ENCODE peak calls at places on chromosomes 13 and 19, in four cellular contexts. T is brain microvascular endothelial cell, E is lower lobe of right lung, F is tibial artery. A is an unnamed sample.

GRCh38 chr19:12867120-12868099 is 13.8 kb downstream of the DNASE2 start:
- DNase-seq in T (peak), E (peak), F (no peak), A (no peak)

GRCh38 chr19:15418112-15418587 is 638 bp downstream of the AKAP8L start:
- DNase-seq in T (peak), E (no peak), F (no peak), A (no peak)

GRCh38 chr13:39530996-39531395 is 72.0 kb downstream of the LHFPL6 start:
- DNase-seq in T (no peak), E (no peak), F (no peak), A (no peak)

GRCh38 chr13:112768795-112769411 is 79.1 kb downstream of the ATP11A start:
- DNase-seq in T (no peak), E (peak), F (no peak), A (no peak)

GRCh38 chr19:7340959-7341837 is 7.5 kb upstream of the ARHGEF18 start:
- DNase-seq in T (peak), E (peak), F (peak), A (no peak)

GRCh38 chr19:45159204-45159970 is 1.4 kb downstream of the NKPD1 start:
- DNase-seq in T (no peak), E (no peak), F (no peak), A (no peak)

GRCh38 chr19:1019980-1020867 is 699 bp downstream of the TMEM259 start:
- DNase-seq in T (no peak), E (peak), F (no peak), A (no peak)

GRCh38 chr19:28234637-28235036 is 978.3 kb downstream of the UQCRFS1 start:
- DNase-seq in T (peak), E (no peak), F (no peak), A (no peak)

GRCh38 chr13:99165753-99166587 is 34.7 kb upstream of the UBAC2 start:
- DNase-seq in T (no peak), E (no peak), F (no peak), A (no peak)

GRCh38 chr13:103941506-103942148 is 875.4 kb upstream of the SLC10A2 start:
- DNase-seq in T (peak), E (no peak), F (no peak), A (no peak)

GRCh38 chr19:44866672-44867071 is 20.6 kb downstream of the NECTIN2 start:
- DNase-seq in T (no peak), E (no peak), F (no peak), A (no peak)

GRCh38 chr13:30847697-30848307 is 58.3 kb upstream of the MEDAG start:
- DNase-seq in T (peak), E (no peak), F (peak), A (peak)

GRCh38 chr13:40328091-40328490 is 338.4 kb downstream of the FOXO1 start:
- DNase-seq in T (no peak), E (no peak), F (no peak), A (no peak)

GRCh38 chr19:35164418-35164817 is 9.9 kb downstream of the FXYD5 start:
- DNase-seq in T (no peak), E (no peak), F (no peak), A (no peak)

GRCh38 chr19:35167251-35168119 is 12.9 kb downstream of the FXYD5 start:
- DNase-seq in T (no peak), E (no peak), F (peak), A (no peak)

GRCh38 chr19:35165200-35166058 is 10.9 kb downstream of the FXYD5 start:
- DNase-seq in T (no peak), E (no peak), F (no peak), A (no peak)

GRCh38 chr19:35168261-35168660 is 13.7 kb downstream of the FXYD5 start:
- DNase-seq in T (no peak), E (no peak), F (no peak), A (no peak)

GRCh38 chr19:35166100-35167063 is 11.8 kb downstream of the FXYD5 start:
- DNase-seq in T (no peak), E (no peak), F (no peak), A (no peak)
- H3K27ac ChIP-seq in T (no peak), E (peak), F (no peak), A (no peak)

GRCh38 chr13:85266771-85267170 is 532.4 kb downstream of the SLITRK6 start:
- DNase-seq in T (peak), E (no peak), F (no peak), A (no peak)
- H3K4me3 ChIP-seq in T (no peak), E (no peak), F (no peak), A (no peak)

GRCh38 chr13:46992383-46992952 is 95.6 kb upstream of the HTR2A start:
- DNase-seq in T (peak), E (no peak), F (no peak), A (no peak)
- TF ChIP-seq CTCF in T (peak), E (no peak), F (no peak), A (no peak)

GRCh38 chr19:18661346-18661745 is 22.1 kb upstream of the CRTC1 start:
- DNase-seq in T (no peak), E (no peak), F (no peak), A (no peak)
- H3K27ac ChIP-seq in T (no peak), E (peak), F (peak), A (peak)

GRCh38 chr19:33394723-33395560 is 21.4 kb downstream of the CEBPG start:
- DNase-seq in T (no peak), E (peak), F (peak), A (no peak)

GRCh38 chr19:33395561-33396550 is 22.3 kb downstream of the CEBPG start:
- DNase-seq in T (no peak), E (peak), F (peak), A (no peak)

GRCh38 chr19:33393286-33394005 is 19.9 kb downstream of the CEBPG start:
- DNase-seq in T (no peak), E (peak), F (peak), A (no peak)

GRCh38 chr19:33392341-33393285 is 19.1 kb downstream of the CEBPG start:
- DNase-seq in T (no peak), E (peak), F (peak), A (no peak)

DNA sequence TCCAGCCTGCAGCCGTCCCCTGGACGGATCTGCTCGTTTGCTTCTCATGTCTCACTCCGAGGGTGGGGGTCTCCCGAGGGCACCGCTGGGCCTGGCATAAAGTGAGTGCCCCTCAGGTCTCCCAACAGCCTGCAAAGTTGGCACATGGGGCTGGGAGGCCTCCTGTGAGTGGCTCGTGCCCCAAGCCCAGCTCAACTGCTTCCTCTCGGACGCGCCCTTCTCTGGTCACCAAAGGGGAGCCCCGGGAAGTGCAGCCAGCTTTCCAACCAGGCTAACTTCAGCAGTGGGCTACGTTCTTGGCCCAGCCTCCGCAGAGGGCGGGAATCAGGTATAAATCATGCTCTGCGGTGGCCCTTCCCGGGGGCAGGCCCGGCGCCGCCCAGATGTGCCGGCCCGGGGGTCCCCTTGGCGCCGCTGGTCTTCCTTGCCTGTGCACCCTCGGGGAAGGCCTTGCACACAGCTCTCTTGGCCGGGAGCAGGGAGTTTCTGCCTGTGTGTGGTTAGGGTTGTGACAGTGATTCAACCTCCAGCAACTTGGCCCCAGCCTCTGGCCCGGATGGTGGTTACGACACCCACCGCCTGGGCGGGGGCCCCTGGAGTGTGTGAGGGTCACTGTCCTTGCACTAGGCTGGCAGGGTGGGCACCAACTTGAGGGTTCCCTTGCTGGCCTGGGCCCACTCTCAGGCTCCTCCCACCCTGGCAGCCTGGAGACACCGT is 20.7 kb downstream of the CEBPG start:
- DNase-seq in T (peak), E (peak), F (peak), A (no peak)
- H3K4me3 ChIP-seq in T (no peak), E (no peak), F (no peak), A (no peak)

GRCh38 chr19:57280165-57280912 is at the start of gene ZNF460:
- DNase-seq in T (peak), E (peak), F (peak), A (peak)
- TF ChIP-seq CTCF in T (no peak), E (no peak), F (no peak), A (no peak)

A was measured in coronary artery.